ENCODE peak calls at places on chromosome 1, in eight cellular contexts. One of them, this sample, is unnamed.

GRCh38 chr1:232620356-232620841 is 9.5 kb downstream of the SIPA1L2 start:
- DNase-seq in T-helper 17 cell: no peak
- DNase-seq in pons: peak
- DNase-seq in stimulated activated CD4-positive, alpha-beta T cell treated with anti-CD3 and anti-CD28 coated beads, Interleukin-2, amount 100 ng/mL, for 4 hours: no peak
- DNase-seq in heart right ventricle: no peak
- DNase-seq in heart left ventricle: peak
- DNase-seq in Kasumi-1: peak
- DNase-seq in BJ: no peak
- DNase-seq in this sample: no peak

GRCh38 chr1:207815913-207816312 is 64.1 kb downstream of the CD46 start:
- DNase-seq in T-helper 17 cell: no peak
- DNase-seq in pons: no peak
- DNase-seq in stimulated activated CD4-positive, alpha-beta T cell treated with anti-CD3 and anti-CD28 coated beads, Interleukin-2, amount 100 ng/mL, for 4 hours: no peak
- DNase-seq in heart right ventricle: no peak
- DNase-seq in heart left ventricle: no peak
- DNase-seq in Kasumi-1: no peak
- DNase-seq in BJ: no peak
- DNase-seq in this sample: no peak

GRCh38 chr1:65505547-65506325 is 85.3 kb downstream of the LEPR start:
- DNase-seq in T-helper 17 cell: no peak
- DNase-seq in pons: no peak
- DNase-seq in stimulated activated CD4-positive, alpha-beta T cell treated with anti-CD3 and anti-CD28 coated beads, Interleukin-2, amount 100 ng/mL, for 4 hours: no peak
- DNase-seq in heart right ventricle: no peak
- DNase-seq in heart left ventricle: no peak
- DNase-seq in Kasumi-1: no peak
- DNase-seq in BJ: no peak
- DNase-seq in this sample: no peak

GRCh38 chr1:117106478-117106877 is 15.1 kb downstream of the TRIM45 start:
- DNase-seq in T-helper 17 cell: no peak
- DNase-seq in pons: no peak
- DNase-seq in stimulated activated CD4-positive, alpha-beta T cell treated with anti-CD3 and anti-CD28 coated beads, Interleukin-2, amount 100 ng/mL, for 4 hours: no peak
- DNase-seq in heart right ventricle: no peak
- DNase-seq in heart left ventricle: no peak
- DNase-seq in Kasumi-1: no peak
- DNase-seq in BJ: no peak
- DNase-seq in this sample: no peak

GRCh38 chr1:202200112-202200548 is 6.5 kb downstream of the LGR6 start:
- DNase-seq in T-helper 17 cell: no peak
- DNase-seq in pons: no peak
- DNase-seq in stimulated activated CD4-positive, alpha-beta T cell treated with anti-CD3 and anti-CD28 coated beads, Interleukin-2, amount 100 ng/mL, for 4 hours: no peak
- DNase-seq in heart right ventricle: no peak
- DNase-seq in heart left ventricle: no peak
- DNase-seq in Kasumi-1: no peak
- DNase-seq in BJ: no peak
- DNase-seq in this sample: no peak

GRCh38 chr1:212428496-212428895 is 4.2 kb upstream of the NENF start:
- DNase-seq in T-helper 17 cell: no peak
- DNase-seq in pons: no peak
- DNase-seq in stimulated activated CD4-positive, alpha-beta T cell treated with anti-CD3 and anti-CD28 coated beads, Interleukin-2, amount 100 ng/mL, for 4 hours: no peak
- DNase-seq in heart right ventricle: no peak
- DNase-seq in heart left ventricle: no peak
- DNase-seq in Kasumi-1: no peak
- DNase-seq in BJ: no peak
- DNase-seq in this sample: no peak

GRCh38 chr1:12629521-12629956 is 11.5 kb upstream of the DHRS3 start:
- DNase-seq in T-helper 17 cell: no peak
- DNase-seq in pons: no peak
- DNase-seq in stimulated activated CD4-positive, alpha-beta T cell treated with anti-CD3 and anti-CD28 coated beads, Interleukin-2, amount 100 ng/mL, for 4 hours: no peak
- DNase-seq in heart right ventricle: no peak
- DNase-seq in heart left ventricle: no peak
- DNase-seq in Kasumi-1: no peak
- DNase-seq in BJ: no peak
- DNase-seq in this sample: no peak

GRCh38 chr1:219372916-219373615 is 199.4 kb downstream of the LYPLAL1 start:
- DNase-seq in T-helper 17 cell: no peak
- DNase-seq in pons: no peak
- DNase-seq in stimulated activated CD4-positive, alpha-beta T cell treated with anti-CD3 and anti-CD28 coated beads, Interleukin-2, amount 100 ng/mL, for 4 hours: no peak
- DNase-seq in heart right ventricle: no peak
- DNase-seq in heart left ventricle: no peak
- DNase-seq in Kasumi-1: no peak
- DNase-seq in BJ: no peak
- DNase-seq in this sample: no peak

GRCh38 chr1:67408148-67408547 is 22.1 kb downstream of the SERBP1 start:
- DNase-seq in T-helper 17 cell: no peak
- DNase-seq in pons: no peak
- DNase-seq in stimulated activated CD4-positive, alpha-beta T cell treated with anti-CD3 and anti-CD28 coated beads, Interleukin-2, amount 100 ng/mL, for 4 hours: no peak
- DNase-seq in heart right ventricle: no peak
- DNase-seq in heart left ventricle: no peak
- DNase-seq in Kasumi-1: no peak
- DNase-seq in BJ: no peak
- DNase-seq in this sample: no peak

GRCh38 chr1:114169509-114169908 is 15.8 kb upstream of the SYT6 start:
- DNase-seq in T-helper 17 cell: no peak
- DNase-seq in pons: no peak
- DNase-seq in stimulated activated CD4-positive, alpha-beta T cell treated with anti-CD3 and anti-CD28 coated beads, Interleukin-2, amount 100 ng/mL, for 4 hours: no peak
- DNase-seq in heart right ventricle: no peak
- DNase-seq in heart left ventricle: no peak
- DNase-seq in Kasumi-1: no peak
- DNase-seq in BJ: no peak
- DNase-seq in this sample: no peak

GRCh38 chr1:27360159-27361043 is 6.4 kb downstream of the MAP3K6 start:
- DNase-seq in T-helper 17 cell: peak
- DNase-seq in pons: no peak
- DNase-seq in stimulated activated CD4-positive, alpha-beta T cell treated with anti-CD3 and anti-CD28 coated beads, Interleukin-2, amount 100 ng/mL, for 4 hours: no peak
- DNase-seq in heart right ventricle: no peak
- DNase-seq in heart left ventricle: no peak
- DNase-seq in Kasumi-1: no peak
- DNase-seq in BJ: no peak
- DNase-seq in this sample: peak

This sample was measured in effector CD8-positive, alpha-beta T cell.